ENCODE peak calls at places on chromosomes 13 and 19, in seven cellular contexts. S is astrocyte, U is HFFc6, X is fibroblast of the aortic adventitia, D is mammary epithelial cell, C is fibroblast of lung, L is heart right ventricle. K is an unnamed sample.

GRCh38 chr13:21637296-21637695 is 33.3 kb upstream of the MICU2 start:
- DNase-seq in X (peak), S (peak), D (peak), C (peak), U (peak), L (no peak), K (no peak)

GRCh38 chr19:18696023-18696422 is 12.5 kb downstream of the CRTC1 start:
- DNase-seq in S (no peak), U (no peak), L (no peak), C (no peak), D (no peak), X (no peak), K (no peak)

GRCh38 chr13:89937420-89937819 is 1410.1 kb upstream of the MIR17HG start:
- DNase-seq in S (no peak), U (no peak), C (no peak), D (no peak), L (no peak), X (no peak), K (no peak)

GRCh38 chr13:105403065-105403464 is 1132.4 kb downstream of the EFNB2 start:
- DNase-seq in X (peak), L (no peak), U (no peak), D (no peak), C (no peak), S (peak), K (no peak)

GRCh38 chr19:54216869-54217268 is 5.9 kb downstream of the LILRB3 start:
- DNase-seq in C (no peak), U (no peak), L (no peak), X (no peak), S (no peak), D (no peak), K (no peak)

GRCh38 chr19:50147462-50148423 is 15.3 kb downstream of the IZUMO2 start:
- DNase-seq in S (peak), X (peak), U (peak), L (peak), D (peak), C (peak), K (peak)

GRCh38 chr19:719081-719512 is 10.4 kb downstream of the PALM start:
- DNase-seq in C (peak), U (no peak), D (no peak), X (peak), L (peak), S (no peak), K (no peak)

GRCh38 chr19:2282062-2282861 is at the start of gene PEAK3:
- DNase-seq in U (no peak), L (peak), C (peak), X (no peak), S (peak), D (no peak), K (peak)

GRCh38 chr19:40605201-40605971 is 4.2 kb downstream of the LTBP4 start:
- DNase-seq in S (peak), C (peak), U (no peak), D (peak), L (peak), X (peak), K (no peak)

GRCh38 chr19:14089412-14089661 is 1.2 kb downstream of the SAMD1 start:
- DNase-seq in D (no peak), S (peak), C (peak), L (no peak), U (no peak), X (peak), K (no peak)

GRCh38 chr19:46049597-46049996 is 8.8 kb upstream of the IGFL4 start:
- DNase-seq in X (no peak), D (peak), C (no peak), U (no peak), L (no peak), S (no peak), K (no peak)

GRCh38 chr13:24563087-24563486 is 50.5 kb upstream of the PARP4 start:
- DNase-seq in L (no peak), U (no peak), X (no peak), S (no peak), C (no peak), D (no peak), K (no peak)

GRCh38 chr19:18495204-18495911 is 26.5 kb downstream of the ELL start:
- DNase-seq in X (no peak), U (no peak), L (no peak), D (no peak), C (no peak), S (no peak), K (no peak)

GRCh38 chr19:46068345-46069258 is 27.8 kb upstream of the IGFL4 start:
- DNase-seq in X (peak), U (peak), L (no peak), C (peak), S (peak), D (peak), K (no peak)

GRCh38 chr13:73242515-73243015 is 183.8 kb downstream of the KLF5 start:
- DNase-seq in C (no peak), U (no peak), L (no peak), X (no peak), S (no peak), D (no peak), K (no peak)

GRCh38 chr13:20340759-20341161 is 108.6 kb upstream of the GJB6 start:
- DNase-seq in D (peak), C (peak), X (peak), L (no peak), U (no peak), S (no peak), K (no peak)

GRCh38 chr19:3586124-3586626 is 897 bp downstream of the GIPC3 start:
- DNase-seq in S (no peak), D (no peak), C (no peak), L (no peak), X (no peak), U (no peak), K (peak)

GRCh38 chr13:20499986-20500385 is 25.7 kb downstream of the CRYL1 start:
- DNase-seq in D (no peak), C (no peak), L (no peak), X (no peak), U (peak), S (no peak), K (no peak)

GRCh38 chr13:29674532-29674931 is 79.0 kb upstream of the SLC7A1 start:
- DNase-seq in S (peak), X (peak), L (no peak), D (peak), C (peak), U (peak), K (no peak)

GRCh38 chr19:5587071-5587455 is 19.3 kb upstream of the TINCR start:
- DNase-seq in L (no peak), X (no peak), D (no peak), U (no peak), S (no peak), C (no peak), K (no peak)

GRCh38 chr13:99119686-99120085 is 81.0 kb upstream of the UBAC2 start:
- DNase-seq in X (no peak), L (no peak), S (no peak), U (no peak), D (peak), C (no peak), K (no peak)

GRCh38 chr19:41753936-41754529 is 1.3 kb upstream of the CEACAM6 start:
- DNase-seq in D (peak), U (peak), S (no peak), C (peak), L (peak), X (peak), K (peak)

GRCh38 chr19:55344444-55344843 is 4.8 kb downstream of the KMT5C start:
- DNase-seq in L (no peak), U (no peak), S (no peak), C (no peak), X (no peak), D (peak), K (no peak)

GRCh38 chr19:33831835-33832234 is 35.2 kb downstream of the KCTD15 start:
- DNase-seq in X (no peak), C (no peak), D (no peak), S (no peak), L (no peak), U (no peak), K (no peak)

GRCh38 chr13:112531263-112531794 is 56.6 kb downstream of the TUBGCP3 start:
- DNase-seq in C (peak), D (no peak), L (no peak), S (no peak), X (no peak), U (no peak), K (no peak)

GRCh38 chr19:56637976-56638555 is 4.9 kb upstream of the SMIM17 start:
- DNase-seq in C (peak), L (peak), U (peak), S (peak), D (peak), X (peak), K (peak)

GRCh38 chr19:768424-768823 is 17.5 kb downstream of the MISP start:
- DNase-seq in C (peak), S (peak), X (peak), L (no peak), D (no peak), U (peak), K (no peak)

GRCh38 chr13:44218501-44219240 is 155.0 kb upstream of the SERP2 start:
- DNase-seq in L (peak), C (peak), D (no peak), S (no peak), X (peak), U (no peak), K (no peak)

GRCh38 chr19:10835754-10836477 is at the start of gene TMED1:
- DNase-seq in X (peak), L (peak), C (peak), S (peak), D (peak), U (peak), K (peak)

GRCh38 chr13:22662771-22663170 is 518.0 kb upstream of the SGCG start:
- DNase-seq in S (no peak), L (no peak), D (no peak), X (no peak), U (no peak), C (no peak), K (no peak)

DNA sequence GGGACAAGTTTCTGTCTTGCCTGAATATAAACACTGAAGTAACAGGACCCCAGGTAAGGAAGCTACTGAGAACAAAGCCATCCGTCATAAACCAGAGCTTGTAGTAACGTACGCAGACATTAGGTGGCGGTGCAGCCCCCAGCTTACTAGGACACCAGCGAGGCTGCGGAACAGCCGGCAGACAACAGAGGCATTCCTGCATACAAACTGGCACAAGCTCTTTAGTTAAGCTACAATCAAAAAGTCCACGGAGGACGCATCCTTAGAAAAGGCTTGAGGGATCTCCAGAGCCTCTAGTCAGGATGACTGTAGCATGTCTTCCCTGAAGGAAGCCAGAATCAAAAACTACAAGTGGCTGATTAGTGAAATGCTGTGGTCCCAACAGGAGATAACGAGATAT is 26.2 kb downstream of the ZNF160 start:
- DNase-seq in S (peak), X (peak), L (peak), C (peak), D (no peak), U (no peak), K (peak)
- TF ChIP-seq CTCF in S (peak), X (peak), L (peak), C (peak), D (peak), U (peak), K (peak)

GRCh38 chr19:48445606-48446481 is at the start of gene GRWD1:
- DNase-seq in S (peak), U (peak), X (peak), L (peak), C (peak), D (peak), K (peak)
- TF ChIP-seq CTCF in S (no peak), U (peak), X (peak), L (no peak), C (no peak), D (peak), K (peak)

DNA sequence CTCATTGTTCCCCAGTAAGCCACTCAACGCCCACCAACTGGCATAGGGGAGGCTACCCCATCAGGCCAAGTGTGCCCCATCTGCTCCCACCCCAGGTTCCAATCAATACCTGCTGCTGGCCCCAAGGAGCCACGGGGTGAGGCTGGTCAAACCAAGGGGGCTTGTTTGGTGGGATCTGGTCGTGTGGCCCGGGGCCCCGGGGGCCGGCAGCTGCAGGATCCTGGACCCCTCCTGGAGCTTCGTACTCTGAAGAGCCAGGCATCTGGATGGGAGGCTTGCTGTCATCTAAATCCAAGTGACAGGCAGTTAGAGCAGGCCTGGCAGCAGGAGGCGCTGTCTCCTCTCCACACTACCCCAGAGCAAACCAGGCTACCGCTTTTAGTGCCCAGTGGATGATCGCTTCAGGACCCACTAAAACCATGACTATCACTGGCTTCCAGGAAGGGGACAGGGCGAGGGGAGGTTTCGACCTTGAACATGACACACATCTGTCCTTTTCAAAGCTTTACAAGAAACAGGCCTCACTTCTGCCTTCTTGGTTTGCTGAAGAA is 14.2 kb downstream of the CHERP start:
- DNase-seq in X (no peak), L (no peak), S (no peak), D (no peak), U (no peak), C (peak), K (peak)
- TF ChIP-seq CTCF in X (peak), L (no peak), S (peak), D (peak), U (peak), C (peak), K (peak)

DNA sequence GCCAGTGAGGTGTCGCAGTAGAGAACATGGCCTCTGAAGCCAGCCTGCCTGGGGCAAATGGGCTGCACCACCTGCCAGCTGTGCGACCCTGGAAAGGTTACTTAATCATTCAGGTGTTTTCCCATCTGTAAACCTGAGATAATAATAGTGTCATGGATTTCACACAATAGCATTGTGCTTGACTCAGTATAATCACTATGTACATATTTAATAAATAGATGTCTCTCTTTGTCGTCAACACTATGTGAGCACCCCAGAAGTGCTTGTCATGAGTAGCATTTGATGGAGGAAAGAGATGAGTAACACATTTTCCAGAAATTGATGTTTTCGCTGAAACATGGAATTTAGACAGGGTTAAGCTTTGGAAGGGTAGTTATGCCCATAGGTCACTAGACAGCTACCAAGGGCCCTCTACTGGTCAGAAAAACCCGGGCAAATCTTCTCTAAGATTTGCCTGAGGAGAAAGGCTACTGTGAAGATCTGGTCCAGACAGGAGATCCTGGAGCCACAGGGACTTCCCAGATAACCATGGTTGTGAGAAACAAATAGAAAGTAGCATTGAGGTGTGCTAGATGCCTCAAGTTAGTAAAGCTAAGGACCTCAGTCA is 9.5 kb upstream of the MBNL2 start:
- DNase-seq in D (peak), X (peak), C (peak), L (no peak), U (peak), S (no peak), K (no peak)
- TF ChIP-seq CTCF in D (peak), X (peak), C (peak), L (peak), U (peak), S (peak), K (peak)

GRCh38 chr13:75495938-75496337 is 14.0 kb upstream of the TBC1D4 start:
- DNase-seq in C (peak), S (peak), X (peak), D (no peak), U (peak), L (no peak), K (no peak)

GRCh38 chr13:75489502-75490263 is 7.7 kb upstream of the TBC1D4 start:
- DNase-seq in L (no peak), C (peak), S (peak), D (peak), U (peak), X (peak), K (no peak)

GRCh38 chr13:75494491-75494890 is 12.5 kb upstream of the TBC1D4 start:
- DNase-seq in D (no peak), U (peak), C (no peak), L (no peak), X (no peak), S (peak), K (no peak)

GRCh38 chr13:75492389-75492788 is 10.4 kb upstream of the TBC1D4 start:
- DNase-seq in X (peak), L (no peak), C (peak), U (peak), D (no peak), S (peak), K (no peak)

DNA sequence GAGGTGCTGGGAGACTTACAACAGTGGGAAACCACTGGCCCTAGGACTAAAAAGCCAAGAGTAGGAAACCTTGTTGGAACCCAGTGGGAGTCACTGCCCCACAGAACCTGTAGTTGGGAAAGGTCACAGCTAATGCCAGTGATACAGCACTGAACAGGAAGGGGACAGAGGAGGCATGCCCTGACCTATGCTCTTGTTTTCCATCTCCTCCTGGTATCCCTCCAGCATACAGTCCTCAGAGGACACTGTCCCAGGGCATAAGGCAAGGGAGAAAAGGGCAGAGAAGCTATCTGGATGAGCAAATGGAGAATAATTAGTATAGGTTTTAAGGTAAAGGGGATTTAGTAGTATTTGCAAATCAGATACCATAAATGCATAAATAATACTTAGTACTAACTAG is 11.2 kb upstream of the TBC1D4 start:
- DNase-seq in L (no peak), U (no peak), S (no peak), D (no peak), X (no peak), C (no peak), K (no peak)
- TF ChIP-seq CTCF in L (no peak), U (no peak), S (no peak), D (no peak), X (no peak), C (no peak), K (no peak)

DNA sequence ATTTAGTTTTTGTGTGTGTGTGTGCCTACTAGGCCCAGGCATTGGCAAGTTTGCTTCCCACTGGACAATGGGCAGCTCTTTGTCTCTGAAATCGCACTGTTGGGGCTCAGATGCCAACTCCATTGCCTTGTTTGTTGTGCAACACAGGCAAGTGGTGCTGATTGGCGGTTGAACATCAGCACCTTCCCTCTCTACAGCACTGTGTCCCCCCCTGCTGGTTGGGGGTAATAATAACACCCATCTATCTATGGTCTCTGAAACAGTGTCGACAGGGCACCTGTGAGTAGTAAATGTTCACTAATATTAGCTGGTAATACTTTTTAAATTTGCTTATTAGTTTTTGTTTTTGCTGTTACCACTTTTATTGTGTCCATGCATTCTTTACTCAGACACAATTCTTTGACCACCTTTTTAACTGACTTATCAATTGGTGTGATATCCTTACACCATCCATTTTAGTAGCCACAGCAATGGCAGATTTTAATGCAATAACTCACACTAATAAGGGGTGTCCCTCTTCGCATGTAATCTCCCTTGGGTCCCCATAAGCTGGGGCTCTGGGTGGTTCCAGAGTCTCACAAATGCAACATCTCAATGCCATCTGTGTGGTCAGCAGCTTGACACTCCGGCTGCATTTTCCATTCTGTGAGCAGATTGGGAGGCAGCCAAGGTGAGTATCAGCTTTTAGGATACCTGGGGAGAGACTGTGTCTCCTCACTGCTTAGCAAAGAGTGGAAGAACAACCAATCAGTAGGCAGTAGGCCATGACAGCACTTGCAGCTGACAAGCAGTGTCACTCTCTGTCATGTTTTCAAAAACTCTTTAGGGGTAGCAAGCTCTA is 47.7 kb upstream of the UQCRFS1 start:
- DNase-seq in C (no peak), U (no peak), L (no peak), X (peak), S (no peak), D (no peak), K (peak)
- TF ChIP-seq CTCF in C (peak), U (peak), L (no peak), X (peak), S (peak), D (no peak), K (peak)